ENCODE peak calls at places on chromosomes 1 and 21, in seven cellular contexts. One of them, this sample, is unnamed.

GRCh38 chr1:192904438-192904895 is 95.6 kb downstream of the RGS2 start:
- DNase-seq in H9: no peak
- DNase-seq in IMR-90: peak; percentile 93
- DNase-seq in uterus: peak; percentile 27
- DNase-seq in mammary epithelial cell: peak; percentile 88
- DNase-seq in psoas muscle: no peak
- DNase-seq in HCT116: no peak
- DNase-seq in this sample: peak; percentile 46

GRCh38 chr1:46494910-46495309 is 5.3 kb downstream of the DMBX1 start:
- DNase-seq in H9: no peak
- DNase-seq in psoas muscle: no peak
- DNase-seq in HCT116: no peak
- DNase-seq in mammary epithelial cell: no peak
- DNase-seq in IMR-90: no peak
- DNase-seq in uterus: no peak
- DNase-seq in this sample: no peak

GRCh38 chr1:173429517-173430477 is 47.3 kb upstream of the PRDX6 start:
- DNase-seq in mammary epithelial cell: peak; percentile 64
- DNase-seq in uterus: peak; percentile 92
- DNase-seq in psoas muscle: peak; percentile 89
- DNase-seq in H9: peak; percentile 82
- DNase-seq in HCT116: peak; percentile 40
- DNase-seq in IMR-90: peak; percentile 96
- DNase-seq in this sample: peak; percentile 71

GRCh38 chr1:65584399-65584798 is 163.9 kb downstream of the LEPR start:
- DNase-seq in mammary epithelial cell: no peak
- DNase-seq in uterus: no peak
- DNase-seq in H9: no peak
- DNase-seq in HCT116: no peak
- DNase-seq in psoas muscle: no peak
- DNase-seq in IMR-90: no peak
- DNase-seq in this sample: no peak

GRCh38 chr1:193103759-193104495 is 1.3 kb downstream of the GLRX2 start:
- DNase-seq in IMR-90: no peak
- DNase-seq in psoas muscle: no peak
- DNase-seq in H9: no peak
- DNase-seq in mammary epithelial cell: peak; percentile 6
- DNase-seq in HCT116: no peak
- DNase-seq in uterus: no peak
- DNase-seq in this sample: no peak

GRCh38 chr1:93740601-93741031 is 59.0 kb upstream of the BCAR3 start:
- DNase-seq in uterus: no peak
- DNase-seq in HCT116: no peak
- DNase-seq in psoas muscle: no peak
- DNase-seq in H9: no peak
- DNase-seq in mammary epithelial cell: no peak
- DNase-seq in IMR-90: peak; percentile 35
- DNase-seq in this sample: no peak

GRCh38 chr1:156451486-156452184 is 48.9 kb downstream of the MEF2D start:
- DNase-seq in HCT116: no peak
- DNase-seq in psoas muscle: no peak
- DNase-seq in mammary epithelial cell: no peak
- DNase-seq in H9: no peak
- DNase-seq in uterus: no peak
- DNase-seq in IMR-90: no peak
- DNase-seq in this sample: no peak

GRCh38 chr1:232890340-232890953 is 60.0 kb upstream of the NTPCR start:
- DNase-seq in HCT116: no peak
- DNase-seq in psoas muscle: no peak
- DNase-seq in mammary epithelial cell: no peak
- DNase-seq in H9: no peak
- DNase-seq in IMR-90: no peak
- DNase-seq in uterus: no peak
- DNase-seq in this sample: no peak

GRCh38 chr21:38170283-38170682 is 86.5 kb upstream of the KCNJ15 start:
- DNase-seq in psoas muscle: no peak
- DNase-seq in IMR-90: peak; percentile 12
- DNase-seq in mammary epithelial cell: peak; percentile 43
- DNase-seq in H9: peak; percentile 65
- DNase-seq in uterus: no peak
- DNase-seq in HCT116: no peak
- DNase-seq in this sample: peak; percentile 27

GRCh38 chr1:200206340-200206739 is 178.8 kb downstream of the NR5A2 start:
- DNase-seq in HCT116: no peak
- DNase-seq in H9: no peak
- DNase-seq in psoas muscle: no peak
- DNase-seq in uterus: no peak
- DNase-seq in mammary epithelial cell: peak; percentile 70
- DNase-seq in IMR-90: peak; percentile 90
- DNase-seq in this sample: peak; percentile 89

GRCh38 chr1:59360170-59360569 is 63.3 kb downstream of the FGGY start:
- DNase-seq in psoas muscle: peak; percentile 66
- DNase-seq in uterus: no peak
- DNase-seq in H9: no peak
- DNase-seq in IMR-90: peak; percentile 79
- DNase-seq in HCT116: no peak
- DNase-seq in mammary epithelial cell: peak; percentile 82
- DNase-seq in this sample: peak; percentile 76

GRCh38 chr1:42333662-42334239 is 1.3 kb downstream of the FOXJ3 start:
- DNase-seq in uterus: no peak
- DNase-seq in HCT116: no peak
- DNase-seq in mammary epithelial cell: peak; percentile 28
- DNase-seq in IMR-90: peak; percentile 20
- DNase-seq in psoas muscle: no peak
- DNase-seq in H9: no peak
- DNase-seq in this sample: no peak

GRCh38 chr21:32496536-32496935 is 84.0 kb downstream of the EVA1C start:
- DNase-seq in HCT116: no peak
- DNase-seq in uterus: no peak
- DNase-seq in mammary epithelial cell: no peak
- DNase-seq in psoas muscle: no peak
- DNase-seq in H9: no peak
- DNase-seq in IMR-90: no peak
- DNase-seq in this sample: no peak

GRCh38 chr1:83769594-83770321 is 229.2 kb downstream of the TTLL7 start:
- DNase-seq in uterus: no peak
- DNase-seq in psoas muscle: no peak
- DNase-seq in HCT116: no peak
- DNase-seq in H9: no peak
- DNase-seq in mammary epithelial cell: no peak
- DNase-seq in IMR-90: no peak
- DNase-seq in this sample: no peak

GRCh38 chr21:35219719-35220118 is 170.6 kb upstream of the RUNX1 start:
- DNase-seq in mammary epithelial cell: no peak
- DNase-seq in HCT116: no peak
- DNase-seq in IMR-90: no peak
- DNase-seq in uterus: no peak
- DNase-seq in H9: no peak
- DNase-seq in psoas muscle: no peak
- DNase-seq in this sample: no peak

GRCh38 chr1:71014110-71014509 is 33.5 kb downstream of the PTGER3 start:
- DNase-seq in uterus: no peak
- DNase-seq in H9: no peak
- DNase-seq in IMR-90: no peak
- DNase-seq in mammary epithelial cell: no peak
- DNase-seq in psoas muscle: no peak
- DNase-seq in HCT116: no peak
- DNase-seq in this sample: no peak

GRCh38 chr21:31383770-31384169 is 39.7 kb upstream of the TIAM1 start:
- DNase-seq in IMR-90: no peak
- DNase-seq in HCT116: no peak
- DNase-seq in psoas muscle: no peak
- DNase-seq in mammary epithelial cell: no peak
- DNase-seq in H9: no peak
- DNase-seq in uterus: no peak
- DNase-seq in this sample: no peak

GRCh38 chr1:60390593-60391282 is 317.2 kb upstream of the C1orf87 start:
- DNase-seq in mammary epithelial cell: no peak
- DNase-seq in IMR-90: no peak
- DNase-seq in psoas muscle: no peak
- DNase-seq in uterus: no peak
- DNase-seq in HCT116: no peak
- DNase-seq in H9: no peak
- DNase-seq in this sample: no peak

GRCh38 chr21:21067375-21067774 is 69.2 kb downstream of the NCAM2 start:
- DNase-seq in IMR-90: no peak
- DNase-seq in HCT116: no peak
- DNase-seq in uterus: no peak
- DNase-seq in mammary epithelial cell: no peak
- DNase-seq in H9: no peak
- DNase-seq in psoas muscle: no peak
- DNase-seq in this sample: no peak

GRCh38 chr1:93715529-93716126 is 34.0 kb upstream of the BCAR3 start:
- DNase-seq in uterus: no peak
- DNase-seq in HCT116: no peak
- DNase-seq in H9: no peak
- DNase-seq in mammary epithelial cell: no peak
- DNase-seq in psoas muscle: no peak
- DNase-seq in IMR-90: peak; percentile 32
- DNase-seq in this sample: no peak

GRCh38 chr1:116345011-116345410 is 28.0 kb upstream of the ATP1A1 start:
- DNase-seq in IMR-90: no peak
- DNase-seq in mammary epithelial cell: no peak
- DNase-seq in H9: no peak
- DNase-seq in psoas muscle: no peak
- DNase-seq in HCT116: no peak
- DNase-seq in uterus: no peak
- DNase-seq in this sample: no peak

DNA sequence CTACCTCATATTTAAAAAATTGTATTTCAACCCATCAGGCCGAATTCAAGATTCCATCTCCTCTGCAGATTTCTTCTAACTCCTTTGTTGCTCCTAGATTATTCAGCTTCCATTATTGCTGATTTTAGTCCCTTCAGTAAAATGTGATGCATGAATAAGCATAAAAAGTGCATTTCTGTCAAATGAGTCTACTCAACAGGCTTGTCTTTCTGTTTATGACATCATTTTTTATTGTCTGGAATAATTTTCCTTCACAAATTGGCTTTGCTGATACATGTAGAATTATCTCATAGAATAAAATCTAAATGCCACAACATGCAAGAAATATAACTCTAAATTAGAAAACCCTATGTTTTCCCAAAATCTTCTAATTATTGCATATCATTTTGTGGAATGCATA is 1.6 kb upstream of the OR2M5 start:
- DNase-seq in H9: no peak
- DNase-seq in psoas muscle: no peak
- DNase-seq in mammary epithelial cell: peak; percentile 1
- DNase-seq in IMR-90: no peak
- DNase-seq in uterus: no peak
- DNase-seq in HCT116: no peak
- DNase-seq in this sample: no peak
- H3K27ac ChIP-seq in H9: no peak overlapping the region
- H3K27ac ChIP-seq in psoas muscle: no peak overlapping the region
- H3K27ac ChIP-seq in mammary epithelial cell: no peak overlapping the region
- H3K27ac ChIP-seq in IMR-90: no peak overlapping the region
- H3K27ac ChIP-seq in uterus: no peak overlapping the region
- H3K27ac ChIP-seq in HCT116: no peak overlapping the region
- H3K27ac ChIP-seq in this sample: no peak overlapping the region

GRCh38 chr1:160605792-160606520 is 26.7 kb upstream of the CD84 start:
- DNase-seq in IMR-90: no peak
- DNase-seq in H9: no peak
- DNase-seq in uterus: no peak
- DNase-seq in mammary epithelial cell: peak; percentile 17
- DNase-seq in psoas muscle: no peak
- DNase-seq in HCT116: no peak
- DNase-seq in this sample: no peak
- TF ChIP-seq CTCF in IMR-90: no peak
- TF ChIP-seq CTCF in H9: no peak
- TF ChIP-seq CTCF in uterus: no peak
- TF ChIP-seq CTCF in mammary epithelial cell: no peak
- TF ChIP-seq CTCF in psoas muscle: no peak
- TF ChIP-seq CTCF in HCT116: no peak
- TF ChIP-seq CTCF in this sample: no peak

GRCh38 chr1:27607239-27607804 is 3.4 kb upstream of the AHDC1 start:
- DNase-seq in IMR-90: no peak
- DNase-seq in psoas muscle: no peak
- DNase-seq in uterus: no peak
- DNase-seq in H9: peak; percentile 84
- DNase-seq in HCT116: no peak
- DNase-seq in mammary epithelial cell: no peak
- DNase-seq in this sample: no peak

GRCh38 chr1:27609210-27609555 is 5.2 kb upstream of the AHDC1 start:
- DNase-seq in uterus: no peak
- DNase-seq in mammary epithelial cell: no peak
- DNase-seq in HCT116: no peak
- DNase-seq in psoas muscle: no peak
- DNase-seq in H9: no peak
- DNase-seq in IMR-90: no peak
- DNase-seq in this sample: no peak

GRCh38 chr1:27606708-27607238 is 2.8 kb upstream of the AHDC1 start:
- DNase-seq in psoas muscle: no peak
- DNase-seq in HCT116: no peak
- DNase-seq in IMR-90: peak; percentile 41
- DNase-seq in H9: no peak
- DNase-seq in mammary epithelial cell: peak; percentile 23
- DNase-seq in uterus: no peak
- DNase-seq in this sample: no peak

GRCh38 chr1:27611450-27611849 is 7.5 kb upstream of the AHDC1 start:
- DNase-seq in H9: no peak
- DNase-seq in psoas muscle: no peak
- DNase-seq in IMR-90: no peak
- DNase-seq in HCT116: no peak
- DNase-seq in uterus: no peak
- DNase-seq in mammary epithelial cell: no peak
- DNase-seq in this sample: no peak

GRCh38 chr1:27609618-27610240 is 5.8 kb upstream of the AHDC1 start:
- DNase-seq in mammary epithelial cell: no peak
- DNase-seq in uterus: no peak
- DNase-seq in HCT116: no peak
- DNase-seq in psoas muscle: no peak
- DNase-seq in IMR-90: no peak
- DNase-seq in H9: no peak
- DNase-seq in this sample: no peak
- H3K27ac ChIP-seq in mammary epithelial cell: no peak overlapping the region
- H3K27ac ChIP-seq in uterus: no peak overlapping the region
- H3K27ac ChIP-seq in HCT116: no peak overlapping the region
- H3K27ac ChIP-seq in psoas muscle: no peak overlapping the region
- H3K27ac ChIP-seq in IMR-90: no peak overlapping the region
- H3K27ac ChIP-seq in H9: no peak overlapping the region
- H3K27ac ChIP-seq in this sample: no peak overlapping the region

GRCh38 chr1:235199441-235199840 is 38.4 kb upstream of the RBM34 start:
- DNase-seq in psoas muscle: no peak
- DNase-seq in H9: peak; percentile 65
- DNase-seq in IMR-90: peak; percentile 33
- DNase-seq in mammary epithelial cell: peak; percentile 13
- DNase-seq in HCT116: no peak
- DNase-seq in uterus: no peak
- DNase-seq in this sample: peak; percentile 10
- TF ChIP-seq CTCF in psoas muscle: peak; percentile 14
- TF ChIP-seq CTCF in H9: peak; percentile 64
- TF ChIP-seq CTCF in IMR-90: peak; percentile 38
- TF ChIP-seq CTCF in mammary epithelial cell: peak; percentile 20
- TF ChIP-seq CTCF in HCT116: no peak
- TF ChIP-seq CTCF in uterus: peak; percentile 23
- TF ChIP-seq CTCF in this sample: peak; percentile 13

This sample was measured in RWPE1.